ENCODE peak calls at places on chromosomes 5 and 9, in ten cellular contexts. K is K562, G is GM23338, D is HL-60, A is HCT116, N is SK-N-SH, P is transverse colon, O is breast epithelium, I is Panc1, Q is HepG2. T is an unnamed sample.

GRCh38 chr5:66518753-66519152 is 77.4 kb upstream of the MAST4 start:
- DNase-seq in P (no peak), O (no peak), G (no peak), Q (no peak), D (no peak), K (no peak), N (no peak), A (no peak), I (no peak), T (no peak)

GRCh38 chr9:118522093-118523028 is 818.2 kb downstream of the TLR4 start:
- DNase-seq in A (no peak), K (peak), D (no peak), I (peak), N (peak), Q (peak), O (no peak), G (peak), P (peak), T (no peak)

GRCh38 chr5:36535837-36536236 is 70.6 kb upstream of the SLC1A3 start:
- DNase-seq in K (no peak), G (no peak), P (no peak), D (no peak), O (no peak), A (no peak), N (no peak), Q (no peak), I (no peak), T (no peak)

GRCh38 chr9:93598647-93599241 is 22.4 kb downstream of the PHF2 start:
- DNase-seq in D (no peak), Q (no peak), N (no peak), I (no peak), A (no peak), G (no peak), K (no peak), O (no peak), P (peak), T (no peak)

GRCh38 chr5:173602423-173602822 is 14.0 kb downstream of the BOD1 start:
- DNase-seq in O (no peak), Q (no peak), G (peak), D (no peak), I (no peak), N (no peak), A (no peak), P (no peak), K (peak), T (no peak)

GRCh38 chr5:3531320-3531986 is 64.2 kb upstream of the IRX1 start:
- DNase-seq in O (no peak), A (no peak), P (no peak), G (peak), Q (no peak), K (no peak), I (no peak), D (no peak), N (no peak), T (no peak)

GRCh38 chr9:136485049-136485647 is 2.3 kb upstream of the SEC16A start:
- DNase-seq in Q (peak), O (peak), I (peak), N (peak), P (peak), A (no peak), K (peak), G (peak), D (peak), T (peak)

GRCh38 chr9:125398243-125398642 is 136.6 kb downstream of the GAPVD1 start:
- DNase-seq in Q (no peak), N (no peak), D (no peak), G (no peak), P (no peak), K (no peak), I (no peak), O (no peak), A (no peak), T (no peak)

GRCh38 chr9:137707361-137707760 is 88.6 kb downstream of the EHMT1 start:
- DNase-seq in I (no peak), G (no peak), K (no peak), A (no peak), Q (no peak), N (peak), P (no peak), O (no peak), D (no peak), T (no peak)

GRCh38 chr5:4758550-4758949 is 381.6 kb upstream of the ADAMTS16 start:
- DNase-seq in I (no peak), G (no peak), O (no peak), N (no peak), D (no peak), P (no peak), Q (no peak), K (no peak), A (no peak), T (no peak)

GRCh38 chr5:42520957-42521356 is 97.7 kb downstream of the GHR start:
- DNase-seq in A (no peak), Q (no peak), G (no peak), O (no peak), N (no peak), I (no peak), P (peak), K (no peak), D (no peak), T (no peak)

GRCh38 chr5:83780681-83781080 is 60.0 kb upstream of the HAPLN1 start:
- DNase-seq in O (no peak), P (no peak), K (no peak), N (no peak), A (no peak), G (no peak), D (no peak), I (no peak), Q (no peak), T (no peak)

GRCh38 chr9:30796806-30797205 is 1587.6 kb upstream of the ACO1 start:
- DNase-seq in A (no peak), N (no peak), G (no peak), K (no peak), D (no peak), I (no peak), P (no peak), O (no peak), Q (no peak), T (no peak)

GRCh38 chr5:64766105-64766504 is 2.4 kb downstream of the SREK1IP1 start:
- DNase-seq in P (peak), N (no peak), K (no peak), Q (peak), A (no peak), I (no peak), G (no peak), D (no peak), O (no peak), T (no peak)

GRCh38 chr5:74139589-74139988 is 500.9 kb downstream of the ENC1 start:
- DNase-seq in P (no peak), K (no peak), N (no peak), G (no peak), D (no peak), Q (no peak), A (no peak), I (no peak), O (no peak), T (no peak)

GRCh38 chr5:10124287-10124686 is 125.4 kb downstream of the ATPSCKMT start:
- DNase-seq in O (no peak), D (no peak), Q (no peak), A (no peak), P (no peak), N (no peak), G (no peak), K (no peak), I (no peak), T (no peak)

GRCh38 chr5:34007675-34008600 is at the start of gene AMACR:
- DNase-seq in G (peak), D (peak), P (peak), K (peak), A (peak), O (peak), Q (peak), I (peak), N (peak), T (peak)

GRCh38 chr9:38489057-38489456 is 64.8 kb upstream of the IGFBPL1 start:
- DNase-seq in K (no peak), D (no peak), I (no peak), O (no peak), G (no peak), P (no peak), N (no peak), Q (no peak), A (no peak), T (no peak)

GRCh38 chr9:95074632-95075269 is 242.8 kb downstream of the FANCC start:
- DNase-seq in P (no peak), N (no peak), A (no peak), Q (no peak), I (no peak), D (no peak), K (no peak), G (no peak), O (no peak), T (no peak)

GRCh38 chr5:52801329-52801728 is 13.6 kb downstream of the ITGA1 start:
- DNase-seq in K (peak), G (peak), I (no peak), D (no peak), N (no peak), A (no peak), Q (no peak), P (no peak), O (no peak), T (no peak)

GRCh38 chr5:127754259-127754658 is 51.1 kb downstream of the CCDC192 start:
- DNase-seq in D (no peak), A (no peak), Q (no peak), K (no peak), O (no peak), P (no peak), N (no peak), I (no peak), G (no peak), T (no peak)

GRCh38 chr5:180618830-180619562 is 27.7 kb upstream of the SCGB3A1 start:
- DNase-seq in A (no peak), K (no peak), D (peak), Q (no peak), O (no peak), G (peak), I (no peak), N (peak), P (no peak), T (no peak)

GRCh38 chr9:114336157-114336556 is 6.5 kb downstream of the ORM2 start:
- DNase-seq in N (no peak), G (no peak), K (no peak), I (no peak), D (no peak), O (no peak), P (no peak), A (no peak), Q (no peak), T (no peak)

GRCh38 chr5:158812381-158812780 is 287.3 kb downstream of the EBF1 start:
- DNase-seq in Q (no peak), A (no peak), D (no peak), I (no peak), K (peak), P (peak), G (peak), O (no peak), N (no peak), T (peak)

GRCh38 chr5:149015126-149015525 is 47.7 kb downstream of the SH3TC2 start:
- DNase-seq in I (no peak), Q (no peak), G (no peak), A (no peak), N (no peak), D (no peak), P (no peak), K (no peak), O (no peak), T (no peak)

GRCh38 chr5:171721469-171721868 is 64.1 kb upstream of the SMIM23 start:
- DNase-seq in I (no peak), K (no peak), Q (no peak), G (no peak), A (no peak), D (no peak), P (no peak), N (no peak), O (no peak), T (no peak)

GRCh38 chr5:151699071-151699901 is 12.6 kb upstream of the SPARC start:
- DNase-seq in D (no peak), A (no peak), O (no peak), N (no peak), Q (peak), G (no peak), P (peak), K (no peak), I (no peak), T (no peak)

GRCh38 chr5:1295650-1296037 is 776 bp upstream of the TERT start:
- DNase-seq in D (no peak), I (no peak), A (no peak), O (no peak), G (no peak), P (no peak), Q (no peak), N (no peak), K (no peak), T (peak)

GRCh38 chr9:17907780-17908513 is 329.1 kb downstream of the SH3GL2 start:
- DNase-seq in I (no peak), D (no peak), O (no peak), K (no peak), P (peak), G (no peak), A (no peak), Q (no peak), N (no peak), T (no peak)

GRCh38 chr5:58318468-58318867 is 141.4 kb downstream of the PLK2 start:
- DNase-seq in K (no peak), Q (no peak), D (no peak), N (no peak), G (no peak), O (no peak), I (no peak), P (no peak), A (no peak), T (no peak)

GRCh38 chr5:108653201-108653600 is 94.5 kb upstream of the FER start:
- DNase-seq in I (no peak), A (no peak), N (no peak), O (no peak), G (no peak), P (no peak), K (no peak), Q (no peak), D (no peak), T (no peak)

GRCh38 chr9:96169901-96170300 is 132.1 kb downstream of the HSD17B3 start:
- DNase-seq in P (no peak), N (peak), I (no peak), A (no peak), K (no peak), G (no peak), D (no peak), Q (no peak), O (no peak), T (no peak)

GRCh38 chr5:100904259-100904822 is 1.3 kb upstream of the ST8SIA4 start:
- DNase-seq in D (no peak), G (peak), A (no peak), I (no peak), Q (no peak), O (no peak), P (peak), N (no peak), K (peak), T (peak)

GRCh38 chr9:80012557-80013330 is 441.0 kb downstream of the TLE4 start:
- DNase-seq in A (no peak), N (no peak), I (no peak), D (no peak), O (no peak), K (no peak), G (no peak), Q (no peak), P (no peak), T (no peak)

GRCh38 chr9:127424669-127424986 is 446 bp downstream of the ZNF79 start:
- DNase-seq in Q (no peak), D (no peak), P (no peak), K (peak), O (no peak), I (no peak), A (no peak), G (no peak), N (no peak), T (no peak)

GRCh38 chr5:68652507-68652906 is 437.0 kb downstream of the PIK3R1 start:
- DNase-seq in P (no peak), I (no peak), D (no peak), N (no peak), A (no peak), Q (no peak), G (no peak), O (no peak), K (no peak), T (no peak)

GRCh38 chr5:95808686-95809413 is 13.7 kb downstream of the GLRX start:
- DNase-seq in P (peak), I (no peak), K (peak), A (no peak), Q (no peak), D (peak), N (no peak), O (no peak), G (no peak), T (peak)

GRCh38 chr5:76457685-76458491 is 54.8 kb downstream of the IQGAP2 start:
- DNase-seq in K (no peak), N (peak), D (no peak), A (no peak), P (no peak), Q (peak), O (no peak), I (no peak), G (peak), T (no peak)

GRCh38 chr9:37029304-37029775 is 4.7 kb downstream of the PAX5 start:
- DNase-seq in G (peak), I (no peak), Q (no peak), O (no peak), P (no peak), D (no peak), K (peak), A (no peak), N (no peak), T (peak)

GRCh38 chr5:39167141-39167972 is 52.0 kb downstream of the FYB1 start:
- DNase-seq in I (no peak), P (no peak), D (no peak), N (no peak), O (no peak), G (no peak), A (no peak), K (peak), Q (no peak), T (no peak)
- H3K4me3 ChIP-seq in I (no peak), P (no peak), D (no peak), N (no peak), O (no peak), G (no peak), A (no peak), K (no peak), Q (no peak), T (no peak)

DNA sequence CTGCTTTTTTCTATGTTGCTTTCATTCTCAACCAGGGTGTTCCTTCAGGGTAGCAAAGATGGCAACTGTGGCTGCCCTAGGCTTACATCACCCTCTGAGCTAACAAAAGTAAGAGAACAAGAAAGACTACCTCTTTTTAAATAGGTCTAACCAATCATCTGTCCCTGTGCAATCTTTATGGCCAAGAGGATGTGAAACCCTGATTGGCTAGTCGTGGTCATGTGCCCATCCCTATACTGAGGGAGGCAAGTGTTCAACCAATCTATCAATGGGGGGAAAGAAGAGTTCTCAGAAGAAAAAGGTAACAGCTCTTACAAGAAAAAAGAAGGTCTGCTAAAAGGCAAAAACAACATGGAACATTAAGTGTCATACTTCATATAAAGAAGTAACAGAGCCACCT is 11.7 kb upstream of the SNCAIP start:
- DNase-seq in K (no peak), A (no peak), Q (no peak), G (peak), N (no peak), D (no peak), I (no peak), P (no peak), O (no peak), T (no peak)
- TF ChIP-seq POLR2AphosphoS5 in K (no peak), A (no peak), Q (no peak), G (no peak), N (no peak), D (no peak), I (no peak), P (no peak), O (no peak), T (no peak)

GRCh38 chr5:91160751-91161285 is 222.3 kb downstream of the ARRDC3 start:
- DNase-seq in P (no peak), O (no peak), I (no peak), A (no peak), G (no peak), K (no peak), Q (no peak), N (no peak), D (no peak), T (no peak)

GRCh38 chr5:91166040-91166807 is 216.9 kb downstream of the ARRDC3 start:
- DNase-seq in A (no peak), P (no peak), K (no peak), G (no peak), O (no peak), I (no peak), N (no peak), Q (no peak), D (no peak), T (no peak)

GRCh38 chr5:91164424-91164823 is 218.7 kb downstream of the ARRDC3 start:
- DNase-seq in D (no peak), K (no peak), Q (no peak), O (no peak), G (no peak), N (no peak), A (no peak), P (no peak), I (no peak), T (no peak)

GRCh38 chr5:91159647-91160046 is 223.5 kb downstream of the ARRDC3 start:
- DNase-seq in G (peak), P (no peak), K (no peak), Q (no peak), O (no peak), A (no peak), D (no peak), I (no peak), N (no peak), T (no peak)

GRCh38 chr5:91162534-91163381 is 220.4 kb downstream of the ARRDC3 start:
- DNase-seq in Q (peak), O (peak), D (peak), I (peak), K (peak), N (no peak), A (peak), G (no peak), P (peak), T (peak)
- H3K27ac ChIP-seq in Q (no peak), O (peak), D (peak), I (peak), K (peak), N (peak), A (no peak), G (no peak), P (peak), T (peak)

DNA sequence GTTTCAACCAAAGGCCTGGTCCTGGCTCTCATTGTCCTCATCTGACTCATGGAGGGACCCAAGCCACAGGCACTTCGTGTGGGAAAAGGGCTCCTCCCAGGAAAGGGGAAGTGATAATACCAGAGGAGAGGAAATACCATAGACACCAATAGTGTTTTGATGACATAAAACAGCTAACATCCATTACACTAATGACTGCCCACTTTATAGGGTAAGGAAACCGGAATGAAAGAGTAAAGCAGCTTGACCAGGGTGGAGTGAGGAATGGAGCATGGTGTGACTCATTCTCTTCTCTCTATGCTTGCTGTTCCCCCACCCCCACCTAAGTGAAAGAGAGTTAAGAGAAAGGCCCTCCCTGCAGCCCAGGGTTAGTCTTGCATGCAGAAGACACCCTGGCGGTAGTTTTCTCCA is 67.4 kb upstream of the HRH2 start:
- DNase-seq in O (no peak), N (no peak), A (no peak), D (peak), P (no peak), K (no peak), Q (no peak), I (no peak), G (no peak), T (no peak)
- H3K4me3 ChIP-seq in O (no peak), N (no peak), A (no peak), D (no peak), P (no peak), K (no peak), Q (no peak), I (no peak), G (no peak), T (no peak)

GRCh38 chr5:178209334-178210072 is 5.2 kb downstream of the HNRNPAB start:
- DNase-seq in I (no peak), P (no peak), N (no peak), K (no peak), A (no peak), G (no peak), D (no peak), Q (no peak), O (peak), T (peak)
- TF ChIP-seq POLR2AphosphoS5 in I (peak), P (no peak), N (no peak), K (peak), A (no peak), G (peak), D (peak), Q (peak), O (no peak), T (peak)

GRCh38 chr9:134177186-134177585 is 12.8 kb upstream of the RNU6ATAC start:
- DNase-seq in N (peak), O (no peak), K (no peak), P (no peak), A (no peak), I (no peak), G (no peak), Q (no peak), D (no peak), T (no peak)

GRCh38 chr9:134179595-134179917 is 15.2 kb upstream of the RNU6ATAC start:
- DNase-seq in K (no peak), P (no peak), N (no peak), A (no peak), O (peak), G (no peak), D (no peak), I (no peak), Q (no peak), T (peak)

GRCh38 chr9:134178781-134179551 is 14.6 kb upstream of the RNU6ATAC start:
- DNase-seq in Q (no peak), O (no peak), G (no peak), A (no peak), K (no peak), I (no peak), D (no peak), P (peak), N (peak), T (peak)

GRCh38 chr9:134177624-134178393 is 13.4 kb upstream of the RNU6ATAC start:
- DNase-seq in O (no peak), K (no peak), P (no peak), N (peak), Q (no peak), I (no peak), A (no peak), G (no peak), D (no peak), T (peak)

GRCh38 chr9:134178394-134178780 is 14.0 kb upstream of the RNU6ATAC start:
- DNase-seq in N (peak), I (no peak), P (no peak), A (no peak), G (no peak), O (no peak), D (no peak), Q (no peak), K (no peak), T (peak)
- H3K27ac ChIP-seq in N (no peak), I (no peak), P (peak), A (no peak), G (no peak), O (peak), D (no peak), Q (no peak), K (no peak), T (no peak)

T was measured in spleen.